ENCODE peak calls at places on chromosome 3, in four cellular contexts. N is mesendoderm, B is adrenal gland, V is heart left ventricle. O is an unnamed sample. For H3K4me1, the result is how much of the 10 kb centered on the place peaks cover.

GRCh38 chr3:114674041-114674440 is 380.2 kb downstream of the TIGIT start:
- DNase-seq in N (no peak), B (no peak), V (no peak), O (no peak)

GRCh38 chr3:105362021-105362665 is 4.6 kb upstream of the ALCAM start:
- DNase-seq in N (no peak), B (no peak), V (no peak), O (no peak)

GRCh38 chr3:131501949-131502348 is 822 bp downstream of the MRPL3 start:
- DNase-seq in N (peak), B (no peak), V (no peak), O (no peak)

GRCh38 chr3:119557874-119558264 is 1.5 kb downstream of the CD80 start:
- DNase-seq in N (no peak), B (no peak), V (no peak), O (no peak)

GRCh38 chr3:194588741-194589140 is 44.5 kb downstream of the TMEM44 start:
- DNase-seq in N (no peak), B (no peak), V (no peak), O (no peak)

GRCh38 chr3:183295211-183295610 is 42.2 kb downstream of the B3GNT5 start:
- DNase-seq in N (no peak), B (peak), V (peak), O (no peak)

GRCh38 chr3:172034786-172035685 is 4.3 kb upstream of the FNDC3B start:
- DNase-seq in N (peak), B (no peak), V (no peak), O (peak)

GRCh38 chr3:192875971-192876565 is 41.6 kb downstream of the MB21D2 start:
- DNase-seq in N (no peak), B (no peak), V (no peak), O (no peak)

GRCh38 chr3:123194552-123194951 is 7.2 kb upstream of the SEC22A start:
- DNase-seq in N (peak), B (peak), V (no peak), O (peak)

GRCh38 chr3:185711255-185711870 is 113.5 kb downstream of the IGF2BP2 start:
- DNase-seq in N (no peak), B (no peak), V (no peak), O (peak)

GRCh38 chr3:177875786-177876476 is 660.3 kb upstream of the KCNMB2 start:
- DNase-seq in N (peak), B (no peak), V (no peak), O (no peak)

GRCh38 chr3:100869787-100870186 is 123.4 kb downstream of the ABI3BP start:
- DNase-seq in N (no peak), B (no peak), V (no peak), O (no peak)

GRCh38 chr3:185070491-185071335 is 82.1 kb downstream of the C3orf70 start:
- DNase-seq in N (peak), B (no peak), V (peak), O (peak)

GRCh38 chr3:65939184-65939583 is 99.5 kb downstream of the MAGI1 start:
- DNase-seq in N (no peak), B (no peak), V (no peak), O (no peak)
- H3K4me1 ChIP-seq in N (under half), B (under half), V (under half), O (under half)

DNA sequence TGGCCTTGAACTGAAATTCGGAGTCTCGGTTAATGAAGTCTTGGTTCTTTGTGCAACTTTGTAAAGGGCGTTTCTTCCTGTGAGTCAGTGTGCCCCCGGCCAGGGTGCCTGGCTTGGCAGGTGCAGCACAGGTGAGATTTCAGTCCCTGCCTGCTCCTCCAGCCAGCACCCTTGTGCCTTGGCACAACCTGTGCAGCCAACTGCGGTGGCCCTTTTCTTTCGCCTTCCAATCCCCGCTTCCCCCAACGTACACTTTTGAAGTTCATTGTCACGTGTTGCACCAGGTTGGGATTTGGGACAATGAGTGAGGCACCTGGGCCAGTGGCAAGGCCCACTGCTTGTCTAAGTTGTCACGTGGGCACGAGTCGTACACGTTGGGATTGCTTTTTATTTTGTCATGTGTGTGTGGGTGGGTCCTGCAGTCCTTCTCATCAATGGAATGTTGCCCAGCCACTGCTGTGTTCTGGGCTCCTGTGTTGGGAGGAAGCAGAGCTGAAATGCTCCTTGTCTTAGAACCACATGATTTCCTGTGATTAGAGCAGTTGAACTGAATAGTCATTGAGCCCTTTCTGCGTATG is 242.9 kb upstream of the BHLHE40 start:
- DNase-seq in N (no peak), B (no peak), V (peak), O (no peak)
- H3K27ac ChIP-seq in N (no peak), B (no peak), V (peak), O (no peak)

GRCh38 chr3:10192953-10193691 is 28.4 kb downstream of the IRAK2 start:
- DNase-seq in N (peak), B (peak), V (no peak), O (peak)

GRCh38 chr3:10193692-10194327 is 29.1 kb downstream of the IRAK2 start:
- DNase-seq in N (no peak), B (no peak), V (no peak), O (no peak)

GRCh38 chr3:10195692-10196091 is 31.0 kb downstream of the IRAK2 start:
- DNase-seq in N (no peak), B (peak), V (peak), O (no peak)

GRCh38 chr3:10196389-10197052 is 31.8 kb downstream of the IRAK2 start:
- DNase-seq in N (no peak), B (no peak), V (peak), O (no peak)

GRCh38 chr3:10194328-10195071 is 29.8 kb downstream of the IRAK2 start:
- DNase-seq in N (no peak), B (peak), V (peak), O (no peak)
- H3K4me1 ChIP-seq in N (under half), B (half or more), V (half or more), O (under half)

GRCh38 chr3:56989434-56990294 is 70.8 kb upstream of the SPATA12 start:
- DNase-seq in N (no peak), B (no peak), V (peak), O (no peak)

GRCh38 chr3:56988874-56989433 is 71.5 kb upstream of the SPATA12 start:
- DNase-seq in N (peak), B (peak), V (peak), O (peak)

GRCh38 chr3:56987238-56987932 is 73.1 kb upstream of the SPATA12 start:
- DNase-seq in N (peak), B (no peak), V (no peak), O (peak)

GRCh38 chr3:56990295-56991015 is 70.0 kb upstream of the SPATA12 start:
- DNase-seq in N (no peak), B (no peak), V (no peak), O (no peak)

GRCh38 chr3:56988458-56988857 is 72.0 kb upstream of the SPATA12 start:
- DNase-seq in N (no peak), B (no peak), V (peak), O (no peak)
- H3K27ac ChIP-seq in N (no peak), B (no peak), V (no peak), O (no peak)

DNA sequence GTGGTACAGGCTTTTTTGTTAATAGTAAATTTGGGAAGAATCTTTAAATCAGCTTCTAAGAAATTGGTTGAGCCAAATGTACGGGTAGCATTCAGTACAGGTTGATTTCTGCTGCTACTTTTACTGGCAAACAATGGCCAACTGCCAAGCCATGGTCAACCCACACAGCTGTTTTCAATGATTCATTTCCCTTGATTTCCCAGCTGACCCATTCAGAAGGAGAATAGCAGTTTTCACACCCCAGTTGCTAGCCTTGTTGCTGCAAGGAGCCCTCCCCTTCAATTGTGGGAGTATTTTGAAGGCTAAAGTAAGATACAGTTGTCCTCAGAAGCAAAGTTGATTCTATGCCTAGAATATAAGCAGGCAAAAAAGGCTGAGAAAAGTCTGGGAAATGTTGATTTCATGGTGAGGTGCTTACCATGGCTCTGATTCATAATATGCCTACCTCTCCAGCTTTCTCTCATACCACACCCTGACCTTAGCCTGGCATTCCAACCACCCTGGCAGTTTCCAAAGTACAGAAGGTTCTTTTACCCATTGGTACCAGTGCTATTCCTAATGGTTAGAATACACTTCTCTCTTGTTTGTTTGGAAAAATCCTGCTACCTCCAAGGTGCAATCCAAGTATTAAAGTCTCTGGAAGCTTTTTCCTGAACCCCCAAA is 320.3 kb upstream of the TGFBR2 start:
- DNase-seq in N (no peak), B (peak), V (peak), O (no peak)
- H3K4me1 ChIP-seq in N (under half), B (under half), V (under half), O (under half)

GRCh38 chr3:49813497-49814174 is at the start of gene UBA7:
- DNase-seq in N (no peak), B (peak), V (peak), O (no peak)
- H3K27ac ChIP-seq in N (no peak), B (peak), V (peak), O (no peak)

GRCh38 chr3:51798561-51798960 is 19.5 kb upstream of the IQCF6 start:
- DNase-seq in N (peak), B (no peak), V (no peak), O (peak)
- H3K4me1 ChIP-seq in N (under half), B (under half), V (under half), O (under half)

DNA sequence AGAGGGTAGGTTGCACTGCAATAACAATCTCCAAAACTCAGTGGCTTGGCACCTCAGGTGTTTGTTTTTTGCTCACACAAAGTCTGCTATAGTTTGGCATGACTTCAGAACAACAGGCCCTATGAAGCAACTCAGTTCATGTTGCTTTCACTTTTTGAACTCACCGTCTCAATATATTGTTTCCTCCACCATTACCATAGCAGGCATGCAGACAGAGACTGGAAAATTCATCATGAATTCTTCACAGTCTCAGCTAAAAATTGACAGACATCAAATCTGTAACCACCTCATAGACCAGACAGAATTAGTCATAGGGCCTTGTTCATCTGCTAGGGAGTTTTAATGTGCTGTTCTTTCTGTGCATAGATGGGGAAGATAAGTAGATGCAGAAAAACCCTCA is 161.4 kb upstream of the POU1F1 start:
- DNase-seq in N (no peak), B (no peak), V (no peak), O (no peak)
- H3K27ac ChIP-seq in N (no peak), B (no peak), V (no peak), O (no peak)

O was measured in endodermal cell.